ENCODE peak calls at places on chromosomes 16 and 17, in ten cellular contexts. L, T, X, F, E, N, V, U, S and G are unnamed samples.

GRCh38 chr17:36209575-36209974 is 1.3 kb upstream of the CCL4L2 start:
- DNase-seq in X (no peak), U (no peak), S (no peak), E (no peak), N (no peak), V (no peak), F (no peak), T (no peak), L (no peak), G (no peak)

GRCh38 chr17:79090503-79091372 is 16.1 kb downstream of the ENGASE start:
- DNase-seq in T (no peak), F (no peak), V (peak; percentile 47), N (no peak), X (peak; percentile 71), L (no peak), S (no peak), E (no peak), U (no peak), G (no peak)

GRCh38 chr17:57531648-57532486 is 213.2 kb downstream of the CCDC182 start:
- DNase-seq in F (no peak), E (no peak), L (no peak), S (no peak), T (no peak), V (no peak), N (no peak), U (no peak), X (no peak), G (no peak)

GRCh38 chr17:14616508-14616907 is 315.6 kb downstream of the HS3ST3B1 start:
- DNase-seq in X (peak; percentile 23), T (peak; percentile 13), V (no peak), F (no peak), L (no peak), E (no peak), S (no peak), N (no peak), U (no peak), G (peak; percentile 77)

GRCh38 chr17:79933863-79934652 is 94.8 kb upstream of the CBX4 start:
- DNase-seq in T (no peak), V (no peak), S (peak; percentile 5), N (peak; percentile 68), L (no peak), X (no peak), F (no peak), E (no peak), U (no peak), G (peak; percentile 27)

GRCh38 chr16:2524339-2524938 is 4.3 kb downstream of the AMDHD2 start:
- DNase-seq in T (no peak), S (no peak), V (no peak), X (no peak), U (no peak), N (no peak), E (no peak), F (no peak), L (no peak), G (no peak)

GRCh38 chr17:42202696-42203095 is 8.4 kb upstream of the GHDC start:
- DNase-seq in F (no peak), V (no peak), E (no peak), L (no peak), S (no peak), U (no peak), X (no peak), N (no peak), T (no peak), G (no peak)

GRCh38 chr17:63834431-63835166 is 7.1 kb upstream of the FTSJ3 start:
- DNase-seq in N (peak; percentile 83), S (peak; percentile 63), V (peak; percentile 85), F (no peak), L (no peak), X (peak; percentile 82), T (peak; percentile 81), U (no peak), E (no peak), G (peak; percentile 85)

GRCh38 chr17:1481736-1482135 is 10.8 kb downstream of the MYO1C start:
- DNase-seq in L (no peak), F (no peak), U (no peak), S (no peak), N (no peak), V (no peak), X (no peak), T (no peak), E (no peak), G (no peak)

GRCh38 chr16:11533588-11533987 is 53.1 kb downstream of the LITAF start:
- DNase-seq in T (no peak), F (no peak), L (no peak), V (no peak), U (no peak), N (no peak), S (no peak), E (no peak), X (no peak), G (no peak)

GRCh38 chr16:29024280-29024679 is 39.4 kb downstream of the LAT start:
- DNase-seq in X (no peak), S (no peak), V (no peak), L (no peak), U (no peak), E (no peak), F (no peak), N (no peak), T (no peak), G (no peak)

GRCh38 chr17:48457080-48457836 is 27.2 kb upstream of the SKAP1 start:
- DNase-seq in F (peak; percentile 81), T (peak; percentile 43), X (peak; percentile 82), L (peak; percentile 42), S (peak; percentile 47), N (peak; percentile 70), E (peak; percentile 30), U (peak; percentile 20), V (peak; percentile 70), G (peak; percentile 55)

GRCh38 chr17:34616148-34616547 is 36.8 kb downstream of the TMEM132E start:
- DNase-seq in T (no peak), L (no peak), S (no peak), V (no peak), E (no peak), X (no peak), F (peak; percentile 69), N (no peak), U (no peak), G (no peak)

GRCh38 chr17:16013943-16014407 is 14.4 kb downstream of the TTC19 start:
- DNase-seq in X (peak; percentile 52), T (peak; percentile 54), U (no peak), V (peak; percentile 85), N (peak; percentile 95), F (no peak), S (peak; percentile 87), E (no peak), L (no peak), G (peak; percentile 79)

GRCh38 chr17:82014971-82015310 is 7.7 kb downstream of the CENPX start:
- DNase-seq in E (no peak), V (no peak), S (no peak), X (no peak), U (no peak), F (no peak), T (no peak), N (no peak), L (no peak), G (no peak)

GRCh38 chr17:27475070-27475673 is 18.9 kb downstream of the KSR1 start:
- DNase-seq in T (no peak), F (no peak), V (no peak), N (no peak), X (no peak), S (no peak), U (no peak), L (no peak), E (no peak), G (no peak)

GRCh38 chr17:36085710-36086268 is 4.2 kb downstream of the CCL3 start:
- DNase-seq in L (no peak), N (no peak), U (no peak), V (peak; percentile 74), E (no peak), X (no peak), T (peak; percentile 34), F (no peak), S (no peak), G (no peak)

GRCh38 chr17:2949469-2950044 is 113.8 kb downstream of the OR1D5 start:
- DNase-seq in T (peak; percentile 59), U (no peak), N (no peak), V (peak; percentile 59), E (no peak), L (no peak), X (peak; percentile 94), S (peak; percentile 33), F (no peak), G (peak; percentile 77)

GRCh38 chr17:73232587-73233373 is 28.9 kb downstream of the CPSF4L start:
- DNase-seq in N (peak; percentile 51), S (peak; percentile 18), X (peak; percentile 51), T (peak; percentile 15), V (peak; percentile 41), F (peak; percentile 62), L (no peak), E (no peak), U (no peak), G (peak; percentile 39)

GRCh38 chr17:74368341-74369152 is 1.2 kb downstream of the GPR142 start:
- DNase-seq in N (peak; percentile 44), X (peak; percentile 90), F (peak; percentile 77), V (peak; percentile 72), E (peak; percentile 71), S (peak; percentile 2), U (peak; percentile 37), L (peak; percentile 56), T (peak; percentile 46), G (peak; percentile 45)

GRCh38 chr16:72827907-72828306 is 220.0 kb downstream of the ZFHX3 start:
- DNase-seq in X (no peak), S (no peak), L (no peak), V (no peak), F (no peak), E (no peak), N (no peak), T (no peak), U (no peak), G (no peak)

GRCh38 chr16:88558457-88559442 is 11.5 kb upstream of the ZC3H18 start:
- DNase-seq in T (peak; percentile 51), S (peak; percentile 43), F (no peak), E (no peak), V (peak; percentile 88), X (peak; percentile 53), N (peak; percentile 49), L (no peak), U (no peak), G (peak; percentile 57)